ENCODE peak calls at places on chromosomes 4 and X, in four cellular contexts. U, X, L and J are unnamed samples.

GRCh38 chr4:105474110-105474518 is 252 bp upstream of the PPA2 start:
- DNase-seq in L (no peak), X (peak; percentile 96), U (no peak), J (peak; percentile 90)

GRCh38 chrX:48939417-48940228 is 17.8 kb downstream of the OTUD5 start:
- DNase-seq in L (no peak), U (no peak), X (no peak), J (no peak)

GRCh38 chrX:115226929-115227328 is 7.0 kb downstream of the LRCH2 start:
- DNase-seq in L (no peak), X (no peak), U (peak; percentile 60), J (no peak)

GRCh38 chr4:87423313-87424031 is 1.1 kb downstream of the NUDT9 start:
- DNase-seq in U (no peak), L (no peak), X (no peak), J (no peak)

GRCh38 chrX:70174754-70175153 is 2.5 kb upstream of the DGAT2L6 start:
- DNase-seq in X (no peak), L (no peak), U (no peak), J (no peak)

GRCh38 chr4:127545271-127545670 is 87.5 kb upstream of the INTU start:
- DNase-seq in U (no peak), L (no peak), X (no peak), J (no peak)

GRCh38 chr4:10706236-10706635 is 21.7 kb upstream of the CLNK start:
- DNase-seq in L (no peak), U (no peak), X (no peak), J (no peak)

GRCh38 chrX:124573458-124573857 is 227.1 kb downstream of the SH2D1A start:
- DNase-seq in L (no peak), X (no peak), U (no peak), J (no peak)

GRCh38 chrX:1502241-1502640 is 34.7 kb downstream of the P2RY8 start:
- DNase-seq in U (no peak), X (peak; percentile 71), L (no peak), J (peak; percentile 30)

GRCh38 chrX:646228-646495 is 15.6 kb downstream of the SHOX start:
- DNase-seq in X (no peak), L (no peak), U (no peak), J (no peak)

GRCh38 chr4:55458164-55458563 is 62.4 kb downstream of the TMEM165 start:
- DNase-seq in X (no peak), L (no peak), U (no peak), J (no peak)

GRCh38 chr4:138736362-138736761 is 279.2 kb upstream of the NOCT start:
- DNase-seq in L (no peak), X (no peak), U (no peak), J (no peak)

GRCh38 chr4:27000820-27001219 is 140.2 kb downstream of the STIM2 start:
- DNase-seq in U (peak; percentile 25), X (no peak), L (no peak), J (no peak)

GRCh38 chr4:87270144-87270543 is 49.7 kb upstream of the KLHL8 start:
- DNase-seq in U (peak; percentile 24), X (no peak), L (no peak), J (no peak)

GRCh38 chr4:7762376-7763040 is 177.2 kb downstream of the AFAP1 start:
- DNase-seq in X (no peak), L (peak; percentile 58), U (peak; percentile 51), J (no peak)

GRCh38 chr4:151143162-151143561 is 43.7 kb downstream of the RPS3A start:
- DNase-seq in X (no peak), L (no peak), U (no peak), J (no peak)

GRCh38 chr4:106594291-106594952 is 225.8 kb upstream of the GIMD1 start:
- DNase-seq in L (no peak), X (no peak), U (no peak), J (no peak)

GRCh38 chrX:110847334-110847733 is 51.7 kb upstream of the CHRDL1 start:
- DNase-seq in L (no peak), U (peak; percentile 14), X (no peak), J (no peak)

GRCh38 chrX:97628807-97629596 is 745.3 kb downstream of the RPA4 start:
- DNase-seq in L (no peak), U (no peak), X (no peak), J (no peak)

GRCh38 chrX:74613350-74614192 is 853 bp downstream of the RLIM start:
- DNase-seq in X (no peak), U (no peak), L (peak; percentile 41), J (no peak)

GRCh38 chr4:8076023-8076422 is 82.6 kb downstream of the ABLIM2 start:
- DNase-seq in U (no peak), L (peak; percentile 28), X (no peak), J (no peak)

GRCh38 chr4:171644430-171645057 is 168.7 kb upstream of the GALNTL6 start:
- DNase-seq in L (no peak), U (no peak), X (no peak), J (no peak)

GRCh38 chr4:6410078-6410477 is 62.3 kb downstream of the PPP2R2C start:
- DNase-seq in X (no peak), U (no peak), L (peak; percentile 41), J (no peak)

GRCh38 chr4:151418385-151418784 is 9.4 kb downstream of the FHIP1A start:
- DNase-seq in X (no peak), L (no peak), U (no peak), J (no peak)

GRCh38 chr4:58665649-58666048 is 1555.5 kb upstream of the IGFBP7 start:
- DNase-seq in U (no peak), L (no peak), X (no peak), J (no peak)

GRCh38 chr4:150080875-150081274 is 2.6 kb downstream of the DCLK2 start:
- DNase-seq in L (no peak), X (no peak), U (no peak), J (no peak)

GRCh38 chr4:45453258-45453841 is 670.5 kb downstream of the GABRG1 start:
- DNase-seq in X (no peak), U (peak; percentile 36), L (no peak), J (no peak)

GRCh38 chrX:71909956-71910355 is 689 bp upstream of the NHSL2 start:
- DNase-seq in L (peak; percentile 61), X (no peak), U (peak; percentile 64), J (no peak)

GRCh38 chrX:114097866-114098265 is 486.0 kb upstream of the HTR2C start:
- DNase-seq in X (no peak), L (no peak), U (no peak), J (no peak)

GRCh38 chr4:5128569-5128968 is 77.3 kb downstream of the STK32B start:
- DNase-seq in L (no peak), U (no peak), X (no peak), J (no peak)

GRCh38 chr4:121072080-121072835 is at the start of gene NDNF:
- DNase-seq in L (peak; percentile 69), U (peak; percentile 69), X (peak; percentile 84), J (no peak)

GRCh38 chrX:9286234-9286633 is 178.6 kb upstream of the TBL1X start:
- DNase-seq in L (no peak), U (no peak), X (no peak), J (no peak)

DNA sequence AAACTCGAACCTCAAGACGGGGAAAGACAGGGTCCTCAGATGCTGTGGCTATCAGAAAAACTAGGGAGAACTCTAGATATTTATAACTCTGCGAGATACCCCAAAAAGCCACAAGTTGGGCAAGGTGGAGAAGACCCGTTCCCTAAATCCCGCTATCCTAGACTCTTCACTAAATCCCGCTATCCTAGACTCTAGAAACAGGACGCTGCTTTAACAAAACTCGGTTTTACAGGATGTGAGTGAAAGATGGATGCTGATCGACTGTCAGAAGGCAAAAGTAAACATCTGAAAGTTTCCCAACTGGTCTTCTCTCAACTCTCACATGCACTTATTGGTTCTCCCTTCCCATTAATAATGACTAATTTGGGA is 270 bp downstream of the DNAAF6 start:
- DNase-seq in X (no peak), U (no peak), L (no peak), J (no peak)
- H3K4me3 ChIP-seq in X (no peak overlapping the region), U (no peak overlapping the region), L (no peak overlapping the region), J (no peak overlapping the region)

GRCh38 chr4:53196872-53197759 is 168.7 kb downstream of the SCFD2 start:
- DNase-seq in X (no peak), U (no peak), L (no peak), J (no peak)
- H3K4me3 ChIP-seq in X (no peak overlapping the region), U (no peak overlapping the region), L (no peak overlapping the region), J (no peak overlapping the region)

GRCh38 chr4:102675142-102675541 is 85.6 kb downstream of the MANBA start:
- DNase-seq in L (no peak), X (no peak), U (no peak), J (no peak)
- H3K4me3 ChIP-seq in L (no peak overlapping the region), X (no peak overlapping the region), U (no peak overlapping the region), J (no peak overlapping the region)

GRCh38 chrX:24647257-24648058 is at the start of gene PCYT1B:
- DNase-seq in X (peak; percentile 92), L (peak; percentile 69), U (no peak), J (peak; percentile 80)
- H3K4me3 ChIP-seq in X (no peak within 1 kb of the TSS), L (no peak within 1 kb of the TSS), U (no peak within 1 kb of the TSS), J (peak within 1 kb of the TSS; percentile 16)

DNA sequence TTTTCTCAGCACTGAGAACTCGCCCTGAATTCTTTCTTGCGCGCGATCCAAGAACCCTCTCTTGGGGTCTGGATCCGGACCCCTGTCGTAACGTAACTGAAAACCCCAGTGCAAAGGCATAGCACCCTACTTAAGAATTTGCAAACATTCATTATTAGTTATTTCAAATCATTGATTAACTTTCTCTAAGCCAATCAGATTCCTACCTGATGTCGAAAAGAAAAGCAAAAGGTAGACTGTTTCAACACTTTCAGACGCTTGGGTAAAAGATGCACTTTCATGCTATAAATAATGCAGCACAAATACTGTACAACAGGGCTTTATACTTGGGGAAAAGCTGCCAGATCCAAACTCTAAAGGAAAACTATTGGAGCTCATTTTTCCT is 817 bp upstream of the WDR19 start:
- DNase-seq in X (no peak), L (no peak), U (no peak), J (no peak)
- H3K4me3 ChIP-seq in X (no peak overlapping the region), L (peak overlapping the region; percentile 72), U (peak overlapping the region; percentile 69), J (peak overlapping the region; percentile 29)

DNA sequence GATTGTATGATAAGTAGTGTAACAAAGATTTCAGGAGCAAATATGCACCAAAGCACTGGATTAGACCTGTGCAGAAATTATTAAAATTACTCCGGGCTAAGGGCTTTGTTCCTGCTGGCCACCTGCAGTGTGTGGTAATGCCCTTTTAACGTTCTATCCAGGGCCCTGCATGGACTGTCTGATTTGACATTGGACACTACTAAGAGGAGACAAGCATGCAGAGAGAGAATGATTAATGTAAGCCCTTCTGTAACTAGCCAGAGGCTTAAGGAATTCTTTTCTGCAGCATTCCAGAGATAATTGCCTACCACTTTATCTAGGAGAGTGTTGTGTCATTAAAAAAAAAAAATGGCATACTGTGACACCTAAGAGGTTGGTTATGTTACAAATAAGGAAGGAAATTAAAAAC is 117.0 kb downstream of the PCDH7 start:
- DNase-seq in X (no peak), L (no peak), U (peak; percentile 53), J (no peak)
- H3K4me3 ChIP-seq in X (no peak overlapping the region), L (no peak overlapping the region), U (no peak overlapping the region), J (no peak overlapping the region)

GRCh38 chr4:46793036-46793435 is 116.0 kb downstream of the COX7B2 start:
- DNase-seq in X (no peak), U (no peak), L (no peak), J (no peak)
- H3K4me3 ChIP-seq in X (no peak overlapping the region), U (no peak overlapping the region), L (no peak overlapping the region), J (no peak overlapping the region)

GRCh38 chrX:136496768-136497555 is 430 bp upstream of the HTATSF1 start:
- DNase-seq in U (peak; percentile 78), X (peak; percentile 97), L (peak; percentile 93), J (peak; percentile 87)
- H3K4me3 ChIP-seq in U (peak overlapping the region; percentile 85), X (peak overlapping the region; percentile 20), L (peak overlapping the region; percentile 88), J (peak overlapping the region; percentile 60)

GRCh38 chrX:118824173-118824782 is 654 bp downstream of the ZCCHC12 start:
- DNase-seq in X (no peak), L (no peak), U (no peak), J (no peak)
- H3K4me3 ChIP-seq in X (no peak overlapping the region), L (no peak overlapping the region), U (peak overlapping the region; percentile 31), J (no peak overlapping the region)

GRCh38 chr4:110620352-110621327 is 2.2 kb downstream of the PITX2 start:
- DNase-seq in U (peak; percentile 85), L (peak; percentile 66), X (peak; percentile 83), J (no peak)
- H3K4me3 ChIP-seq in U (peak overlapping the region; percentile 38), L (no peak overlapping the region), X (no peak overlapping the region), J (peak overlapping the region; percentile 50)